ENCODE peak calls at places on chromosome 19, in seven cellular contexts. B, Z, X, P, E, F and S are unnamed samples.

GRCh38 chr19:54154603-54155345 is 4.7 kb downstream of the LENG1 start:
- DNase-seq in Z (no peak), X (no peak), P (no peak), B (no peak), E (no peak), F (no peak), S (no peak)

GRCh38 chr19:29587518-29587986 is 18.5 kb upstream of the POP4 start:
- DNase-seq in F (no peak), Z (peak), E (no peak), P (no peak), B (no peak), X (no peak), S (peak)

GRCh38 chr19:45973564-45974338 is at the start of gene NOVA2:
- DNase-seq in Z (no peak), P (peak), F (peak), B (peak), E (no peak), X (peak), S (no peak)

GRCh38 chr19:39237200-39238184 is 7.3 kb downstream of the IFNL3 start:
- DNase-seq in Z (no peak), X (no peak), P (no peak), B (no peak), F (no peak), E (no peak), S (peak)

GRCh38 chr19:46416077-46416709 is 2.8 kb upstream of the CCDC8 start:
- DNase-seq in B (peak), P (peak), F (peak), Z (peak), X (peak), E (peak), S (no peak)

GRCh38 chr19:29666634-29667389 is 1.6 kb downstream of the PLEKHF1 start:
- DNase-seq in X (peak), B (peak), F (peak), E (no peak), Z (no peak), P (peak), S (peak)

GRCh38 chr19:58385313-58386165 is 1.5 kb upstream of the RPS5 start:
- DNase-seq in P (no peak), Z (no peak), B (no peak), F (no peak), E (no peak), X (no peak), S (no peak)

GRCh38 chr19:10961073-10961762 is 388 bp downstream of the SMARCA4 start:
- DNase-seq in Z (no peak), F (peak), P (peak), X (peak), E (no peak), B (peak), S (no peak)

GRCh38 chr19:58531052-58531600 is 11.5 kb upstream of the ZBTB45 start:
- DNase-seq in B (no peak), Z (no peak), E (no peak), P (no peak), X (no peak), F (no peak), S (no peak)

GRCh38 chr19:11856568-11857264 is 8.2 kb downstream of the ZNF439 start:
- DNase-seq in X (no peak), Z (peak), E (no peak), B (no peak), P (no peak), F (no peak), S (peak)

GRCh38 chr19:44512326-44513298 is 12.3 kb upstream of the ZNF180 start:
- DNase-seq in X (no peak), Z (peak), P (no peak), E (peak), F (no peak), B (peak), S (peak)

GRCh38 chr19:53818756-53819155 is 5.4 kb downstream of the NLRP12 start:
- DNase-seq in B (no peak), X (no peak), E (no peak), F (peak), P (no peak), Z (no peak), S (no peak)

GRCh38 chr19:7871530-7872305 is 2.5 kb downstream of the PRR36 start:
- DNase-seq in E (peak), X (peak), F (no peak), P (peak), Z (peak), B (peak), S (peak)

GRCh38 chr19:38277549-38277948 is 13.2 kb downstream of the SPINT2 start:
- DNase-seq in B (no peak), X (no peak), P (no peak), Z (peak), E (no peak), F (no peak), S (no peak)

GRCh38 chr19:4456566-4456842 is 1.1 kb downstream of the UBXN6 start:
- DNase-seq in X (no peak), F (no peak), B (peak), P (no peak), Z (peak), E (no peak), S (peak)

GRCh38 chr19:3586124-3586626 is 897 bp downstream of the GIPC3 start:
- DNase-seq in F (no peak), Z (no peak), P (no peak), X (no peak), E (no peak), B (no peak), S (no peak)

GRCh38 chr19:10724573-10725071 is 6.7 kb downstream of the DNM2 start:
- DNase-seq in E (no peak), P (no peak), X (no peak), B (peak), F (no peak), Z (no peak), S (no peak)

GRCh38 chr19:54158812-54159351 is 639 bp downstream of the LENG1 start:
- DNase-seq in B (peak), P (no peak), X (no peak), E (no peak), F (no peak), Z (no peak), S (peak)

GRCh38 chr19:33725567-33725966 is 71.1 kb upstream of the KCTD15 start:
- DNase-seq in X (no peak), B (no peak), E (no peak), P (no peak), F (no peak), Z (no peak), S (no peak)

GRCh38 chr19:5903054-5903501 is 512 bp downstream of the NDUFA11 start:
- DNase-seq in X (no peak), P (no peak), Z (no peak), F (no peak), E (no peak), B (peak), S (no peak)

GRCh38 chr19:10769533-10770491 is 51.9 kb downstream of the DNM2 start:
- DNase-seq in Z (peak), E (no peak), P (peak), X (peak), F (peak), B (peak), S (peak)

GRCh38 chr19:55579766-55580621 is 654 bp downstream of the ZNF579 start:
- DNase-seq in Z (no peak), P (no peak), F (no peak), B (peak), X (no peak), E (no peak), S (no peak)

GRCh38 chr19:22144394-22144793 is 52.4 kb downstream of the ZNF676 start:
- DNase-seq in B (peak), X (no peak), Z (no peak), F (no peak), P (no peak), E (no peak), S (no peak)

GRCh38 chr19:32233091-32233490 is 112.3 kb upstream of the ZNF507 start:
- DNase-seq in Z (no peak), P (no peak), X (no peak), E (no peak), B (no peak), F (no peak), S (no peak)

GRCh38 chr19:33054623-33055022 is 10.1 kb downstream of the RHPN2 start:
- DNase-seq in P (no peak), B (no peak), X (no peak), E (no peak), Z (peak), F (no peak), S (peak)

GRCh38 chr19:43780706-43781525 is at the start of gene KCNN4:
- DNase-seq in B (peak), X (no peak), P (no peak), F (no peak), E (no peak), Z (peak), S (peak)

GRCh38 chr19:16106121-16106520 is 5.6 kb upstream of the RAB8A start:
- DNase-seq in F (no peak), P (no peak), E (no peak), Z (peak), B (no peak), X (no peak), S (no peak)

GRCh38 chr19:24086974-24087595 is at the start of gene ZNF254:
- DNase-seq in B (peak), F (peak), X (peak), P (peak), E (peak), Z (peak), S (peak)

GRCh38 chr19:46786236-46787039 is 2.0 kb downstream of the SLC1A5 start:
- DNase-seq in Z (peak), E (peak), X (peak), F (peak), B (peak), P (peak), S (peak)

GRCh38 chr19:46659151-46660007 is 1.6 kb downstream of the DACT3 start:
- DNase-seq in E (no peak), P (peak), X (no peak), B (peak), Z (no peak), F (no peak), S (no peak)

GRCh38 chr19:27748551-27749152 is 1464.3 kb downstream of the UQCRFS1 start:
- DNase-seq in E (no peak), B (no peak), P (no peak), F (no peak), Z (no peak), X (no peak), S (no peak)

GRCh38 chr19:510606-511100 is 3.4 kb downstream of the TPGS1 start:
- DNase-seq in F (peak), X (peak), P (no peak), B (peak), Z (peak), E (peak), S (peak)

GRCh38 chr19:46480409-46480808 is 9.0 kb upstream of the PNMA8A start:
- DNase-seq in X (no peak), E (peak), B (peak), Z (no peak), F (no peak), P (no peak), S (no peak)

GRCh38 chr19:11227201-11227886 is 12.1 kb upstream of the ANGPTL8 start:
- DNase-seq in P (no peak), F (no peak), Z (peak), E (no peak), B (no peak), X (no peak), S (no peak)

GRCh38 chr19:39310558-39311311 is 9.9 kb downstream of the LRFN1 start:
- DNase-seq in E (no peak), B (no peak), F (peak), P (no peak), X (no peak), Z (no peak), S (no peak)

GRCh38 chr19:7004313-7004931 is 16.8 kb downstream of the MBD3L2B start:
- DNase-seq in Z (peak), X (no peak), B (peak), E (no peak), P (no peak), F (no peak), S (peak)

DNA sequence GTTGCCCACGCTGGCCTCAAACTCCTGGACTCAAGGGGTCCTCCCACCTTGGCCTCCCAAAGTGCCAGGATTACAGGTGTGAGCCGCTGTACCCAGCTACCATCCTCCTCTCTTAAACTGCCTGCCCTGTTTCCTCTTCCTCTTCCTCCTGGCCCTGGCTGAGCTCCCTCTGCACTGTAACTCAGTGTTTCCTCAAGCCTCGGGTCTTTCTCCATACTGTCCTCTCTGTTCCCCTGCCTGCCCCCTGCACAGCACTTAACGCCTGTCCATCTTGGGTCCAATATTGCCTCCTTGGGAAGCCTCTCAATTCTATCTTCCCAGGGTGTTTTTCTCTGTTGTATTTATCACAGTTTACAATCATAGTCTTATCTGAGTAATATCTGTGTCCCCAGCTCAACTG is 6.1 kb downstream of the LIPE start:
- DNase-seq in X (no peak), P (no peak), F (no peak), Z (no peak), E (no peak), B (no peak), S (no peak)
- H3K4me3 ChIP-seq in X (peak), P (no peak), F (no peak), Z (no peak), E (no peak), B (no peak), S (no peak)

DNA sequence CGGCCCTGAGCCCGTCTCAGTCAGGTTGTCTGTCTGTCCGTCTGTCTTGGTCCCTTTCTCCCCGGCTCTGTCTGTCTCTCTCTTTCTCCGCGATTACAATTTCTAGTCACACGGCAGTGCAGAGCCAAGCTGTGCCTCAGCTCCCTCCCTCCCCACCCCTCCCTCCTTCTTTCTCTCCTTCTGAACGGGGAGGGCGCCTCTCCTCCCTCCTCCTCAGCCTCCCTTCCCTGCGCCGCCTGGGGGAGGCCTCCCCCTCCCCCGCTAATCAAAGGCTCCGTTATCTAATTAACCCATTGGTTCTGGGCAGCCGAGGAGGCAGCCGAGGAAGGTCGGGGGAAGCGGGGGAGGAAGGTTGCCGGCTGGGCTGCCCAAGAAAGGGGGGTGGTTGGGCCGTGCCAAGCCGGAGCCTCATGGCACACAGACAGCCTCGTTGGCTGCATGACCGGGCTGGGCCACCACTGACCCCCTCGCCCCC is 16.5 kb downstream of the LRRC4B start:
- DNase-seq in F (peak), P (no peak), E (no peak), Z (no peak), B (no peak), X (no peak), S (no peak)
- H3K4me3 ChIP-seq in F (peak), P (peak), E (no peak), Z (no peak), B (no peak), X (peak), S (no peak)

DNA sequence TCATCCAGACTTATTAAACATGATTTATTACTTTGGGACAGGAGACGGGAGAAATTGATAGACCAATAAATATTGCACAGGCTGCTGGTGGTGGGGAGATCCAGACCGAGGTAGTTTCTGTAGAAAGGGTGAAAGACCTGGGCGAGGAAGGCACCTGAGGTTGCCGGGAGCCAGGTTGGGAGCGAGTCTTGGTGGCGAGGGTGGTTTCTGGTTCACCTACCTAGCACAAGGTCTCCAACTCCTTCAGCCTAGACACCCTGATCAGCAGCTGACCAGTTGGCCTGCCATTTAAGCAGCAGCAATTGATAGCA is 7.0 kb downstream of the EMP3 start:
- DNase-seq in E (no peak), F (no peak), P (no peak), Z (no peak), B (no peak), X (no peak), S (no peak)
- H3K4me3 ChIP-seq in E (no peak), F (peak), P (peak), Z (peak), B (no peak), X (peak), S (no peak)

GRCh38 chr19:1584500-1585242 is 8.0 kb downstream of the MBD3 start:
- DNase-seq in Z (no peak), B (no peak), P (no peak), F (no peak), E (no peak), X (no peak), S (no peak)
- H3K4me3 ChIP-seq in Z (no peak), B (no peak), P (no peak), F (no peak), E (no peak), X (no peak), S (no peak)

GRCh38 chr19:41529484-41530183 is 46.3 kb upstream of the CEACAM21 start:
- DNase-seq in B (no peak), E (no peak), Z (no peak), F (no peak), P (no peak), X (no peak), S (no peak)

GRCh38 chr19:41532526-41532925 is 43.4 kb upstream of the CEACAM21 start:
- DNase-seq in B (no peak), Z (no peak), P (no peak), E (no peak), F (no peak), X (no peak), S (no peak)

GRCh38 chr19:41531438-41532311 is 44.3 kb upstream of the CEACAM21 start:
- DNase-seq in E (no peak), F (no peak), P (peak), X (peak), B (peak), Z (peak), S (peak)

GRCh38 chr19:41530184-41530534 is 45.8 kb upstream of the CEACAM21 start:
- DNase-seq in E (no peak), F (no peak), X (no peak), Z (no peak), B (no peak), P (no peak), S (no peak)

DNA sequence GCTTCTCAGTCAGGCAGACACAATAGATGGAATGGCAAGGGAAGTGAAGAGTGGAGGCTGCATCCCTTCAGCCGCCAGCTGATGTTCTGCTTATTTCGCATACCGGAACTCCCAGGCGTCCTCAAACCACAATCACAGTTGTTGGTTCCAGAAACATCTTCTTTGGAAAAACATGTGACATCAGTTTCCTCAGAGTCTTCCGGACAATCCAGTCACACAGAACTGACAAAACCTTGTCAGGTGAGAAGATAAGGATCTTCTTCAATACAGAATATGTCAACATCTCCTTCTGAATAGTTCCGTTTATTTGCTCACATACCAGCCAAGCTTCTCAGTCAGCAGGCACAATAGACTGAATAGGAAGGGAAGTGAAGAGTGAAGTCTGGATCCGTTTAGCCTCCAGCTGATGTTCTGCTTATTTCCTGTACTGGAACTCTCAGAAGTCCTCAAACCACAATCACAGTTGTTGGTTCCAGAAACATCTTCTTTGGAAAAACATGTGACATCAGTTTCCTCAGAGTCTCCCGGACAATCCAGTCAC is 45.1 kb upstream of the CEACAM21 start:
- DNase-seq in B (no peak), X (no peak), E (no peak), Z (no peak), P (peak), F (no peak), S (no peak)
- H3K4me3 ChIP-seq in B (no peak), X (peak), E (no peak), Z (no peak), P (peak), F (no peak), S (no peak)